ENCODE peak calls at places on chromosomes 5 and 9, in nine cellular contexts. Q is foreskin fibroblast, X is fibroblast of pulmonary artery, H is dorsolateral prefrontal cortex, B is hepatocyte, L is AG10803, G is SK-N-SH, T is brain microvascular endothelial cell, W is tibial artery. Z is an unnamed sample.

GRCh38 chr5:8719797-8720196 is 826.1 kb downstream of the SEMA5A start:
- DNase-seq in Q (no peak), X (no peak), H (no peak), B (no peak), L (no peak), G (no peak), T (peak), W (no peak), Z (no peak)

GRCh38 chr9:109325089-109325488 is 4.2 kb upstream of the EPB41L4B start:
- DNase-seq in Q (no peak), X (no peak), H (no peak), B (no peak), L (no peak), G (no peak), T (no peak), W (no peak), Z (no peak)

GRCh38 chr9:131524578-131525315 is 6.3 kb downstream of the UCK1 start:
- DNase-seq in Q (peak), X (no peak), H (no peak), B (no peak), L (peak), G (no peak), T (peak), W (no peak), Z (no peak)

GRCh38 chr5:35990524-35990923 is 666 bp downstream of the UGT3A1 start:
- DNase-seq in Q (no peak), X (no peak), H (no peak), B (no peak), L (no peak), G (no peak), T (no peak), W (no peak), Z (no peak)

GRCh38 chr9:71681708-71682268 is 86.5 kb downstream of the CEMIP2 start:
- DNase-seq in Q (peak), X (peak), H (no peak), B (peak), L (peak), G (no peak), T (peak), W (no peak), Z (no peak)

GRCh38 chr5:150130493-150130922 is 25.1 kb downstream of the PDGFRB start:
- DNase-seq in Q (no peak), X (no peak), H (no peak), B (no peak), L (no peak), G (no peak), T (no peak), W (no peak), Z (no peak)

GRCh38 chr5:135747824-135748223 is 86.6 kb upstream of the SLC25A48 start:
- DNase-seq in Q (no peak), X (no peak), H (no peak), B (no peak), L (no peak), G (no peak), T (no peak), W (no peak), Z (no peak)

GRCh38 chr5:147439253-147439652 is 70.6 kb downstream of the DPYSL3 start:
- DNase-seq in Q (peak), X (peak), H (no peak), B (no peak), L (peak), G (no peak), T (peak), W (no peak), Z (no peak)

GRCh38 chr5:106739127-106739526 is 931.6 kb downstream of the EFNA5 start:
- DNase-seq in Q (no peak), X (no peak), H (no peak), B (no peak), L (no peak), G (no peak), T (no peak), W (no peak), Z (no peak)

GRCh38 chr9:69760278-69760610 is 433 bp upstream of the PTAR1 start:
- DNase-seq in Q (no peak), X (no peak), H (no peak), B (no peak), L (no peak), G (no peak), T (no peak), W (no peak), Z (no peak)

GRCh38 chr9:69582544-69583297 is 89.5 kb downstream of the APBA1 start:
- DNase-seq in Q (no peak), X (no peak), H (no peak), B (no peak), L (no peak), G (peak), T (no peak), W (no peak), Z (no peak)

GRCh38 chr5:124591583-124591982 is 154.9 kb downstream of the ZNF608 start:
- DNase-seq in Q (no peak), X (no peak), H (no peak), B (no peak), L (no peak), G (no peak), T (no peak), W (no peak), Z (no peak)

GRCh38 chr9:126663661-126664072 is 49.9 kb downstream of the LMX1B start:
- DNase-seq in Q (no peak), X (no peak), H (no peak), B (no peak), L (no peak), G (no peak), T (no peak), W (no peak), Z (no peak)

GRCh38 chr5:172603425-172603824 is 37.6 kb upstream of the NEURL1B start:
- DNase-seq in Q (peak), X (peak), H (peak), B (peak), L (peak), G (no peak), T (peak), W (peak), Z (no peak)

GRCh38 chr5:171422902-171423663 is 3.6 kb downstream of the FGF18 start:
- DNase-seq in Q (no peak), X (no peak), H (no peak), B (no peak), L (no peak), G (peak), T (no peak), W (peak), Z (no peak)

GRCh38 chr5:29758986-29759421 is 1434.5 kb upstream of the CDH6 start:
- DNase-seq in Q (no peak), X (no peak), H (no peak), B (peak), L (no peak), G (no peak), T (no peak), W (no peak), Z (no peak)

GRCh38 chr9:109286571-109286977 is 34.3 kb downstream of the EPB41L4B start:
- DNase-seq in Q (peak), X (peak), H (no peak), B (no peak), L (peak), G (no peak), T (peak), W (no peak), Z (no peak)

GRCh38 chr9:133818444-133818843 is 80.3 kb upstream of the SARDH start:
- DNase-seq in Q (no peak), X (no peak), H (no peak), B (peak), L (peak), G (no peak), T (no peak), W (no peak), Z (no peak)

GRCh38 chr5:318341-318897 is 3.1 kb upstream of the AHRR start:
- DNase-seq in Q (peak), X (no peak), H (no peak), B (no peak), L (peak), G (no peak), T (peak), W (no peak), Z (no peak)

GRCh38 chr9:131714161-131714646 is 25.7 kb downstream of the RAPGEF1 start:
- DNase-seq in Q (peak), X (peak), H (no peak), B (no peak), L (peak), G (no peak), T (peak), W (peak), Z (no peak)

GRCh38 chr9:114112778-114113585 is 13.9 kb upstream of the KIF12 start:
- DNase-seq in Q (peak), X (peak), H (peak), B (peak), L (peak), G (no peak), T (peak), W (peak), Z (no peak)

GRCh38 chr5:117761190-117761589 is 1186.6 kb upstream of the SEMA6A start:
- DNase-seq in Q (no peak), X (peak), H (no peak), B (no peak), L (no peak), G (no peak), T (no peak), W (no peak), Z (no peak)

GRCh38 chr5:132369012-132369470 is 469 bp upstream of the SLC22A5 start:
- DNase-seq in Q (no peak), X (no peak), H (no peak), B (peak), L (peak), G (no peak), T (no peak), W (no peak), Z (no peak)

GRCh38 chr9:134171316-134172197 is 7.2 kb upstream of the RNU6ATAC start:
- DNase-seq in Q (peak), X (peak), H (no peak), B (peak), L (peak), G (no peak), T (no peak), W (no peak), Z (no peak)

GRCh38 chr9:114898741-114899140 is 31.6 kb downstream of the TNFSF8 start:
- DNase-seq in Q (no peak), X (no peak), H (no peak), B (no peak), L (no peak), G (no peak), T (no peak), W (no peak), Z (no peak)

GRCh38 chr5:170338933-170339779 is 41.6 kb upstream of the LCP2 start:
- DNase-seq in Q (no peak), X (no peak), H (no peak), B (no peak), L (no peak), G (no peak), T (no peak), W (no peak), Z (peak)

GRCh38 chr5:67730917-67731474 is 484.6 kb upstream of the PIK3R1 start:
- DNase-seq in Q (no peak), X (no peak), H (no peak), B (no peak), L (no peak), G (no peak), T (no peak), W (no peak), Z (no peak)

GRCh38 chr5:177378884-177379883 is 5.0 kb upstream of the SLC34A1 start:
- DNase-seq in Q (peak), X (peak), H (no peak), B (peak), L (peak), G (no peak), T (peak), W (no peak), Z (no peak)

GRCh38 chr5:43294226-43294625 is 19.0 kb downstream of the HMGCS1 start:
- DNase-seq in Q (peak), X (peak), H (no peak), B (no peak), L (peak), G (no peak), T (peak), W (no peak), Z (no peak)

GRCh38 chr5:139593716-139594319 is 32.7 kb downstream of the UBE2D2 start:
- DNase-seq in Q (peak), X (peak), H (no peak), B (no peak), L (peak), G (no peak), T (peak), W (no peak), Z (no peak)

GRCh38 chr9:73532985-73533384 is 381.3 kb downstream of the ANXA1 start:
- DNase-seq in Q (no peak), X (no peak), H (no peak), B (no peak), L (no peak), G (no peak), T (no peak), W (no peak), Z (no peak)

GRCh38 chr5:173625686-173626500 is 9.4 kb upstream of the BOD1 start:
- DNase-seq in Q (peak), X (no peak), H (no peak), B (peak), L (no peak), G (no peak), T (no peak), W (no peak), Z (no peak)

GRCh38 chr9:93296889-93297480 is 113.0 kb downstream of the WNK2 start:
- DNase-seq in Q (no peak), X (no peak), H (no peak), B (no peak), L (no peak), G (peak), T (no peak), W (peak), Z (no peak)

DNA sequence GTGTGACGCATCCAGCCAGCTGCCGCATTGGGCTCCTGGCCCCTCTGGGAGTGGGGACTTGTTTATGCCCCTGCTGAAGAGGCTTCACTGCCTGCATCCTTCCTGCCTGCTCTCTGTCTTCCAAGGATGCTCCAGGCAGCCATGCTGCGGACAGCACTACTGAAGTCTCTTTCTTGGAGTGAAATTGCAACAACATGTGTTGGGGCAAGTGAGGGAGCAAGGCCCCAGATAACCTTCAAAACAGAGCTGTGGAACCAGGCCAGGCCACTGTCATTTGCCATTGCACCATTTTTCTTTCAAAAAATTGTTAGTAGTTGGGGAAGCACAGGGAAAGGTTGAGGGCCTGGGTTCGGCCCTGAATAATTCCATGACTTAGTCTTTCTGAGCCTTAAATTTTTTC is 169.6 kb upstream of the ADRA1B start:
- DNase-seq in Q (no peak), X (no peak), H (no peak), B (no peak), L (no peak), G (no peak), T (no peak), W (no peak), Z (no peak)
- TF ChIP-seq CTCF in Q (no peak), X (no peak), H (no peak), B (no peak), L (no peak), G (no peak), T (no peak), W (no peak), Z (no peak)

GRCh38 chr9:110635589-110635988 is 33.0 kb upstream of the MUSK start:
- DNase-seq in Q (no peak), X (no peak), H (no peak), B (no peak), L (no peak), G (no peak), T (no peak), W (no peak), Z (no peak)

GRCh38 chr9:110641350-110641749 is 27.2 kb upstream of the MUSK start:
- DNase-seq in Q (peak), X (no peak), H (no peak), B (no peak), L (no peak), G (no peak), T (no peak), W (no peak), Z (no peak)

GRCh38 chr9:110640736-110641135 is 27.9 kb upstream of the MUSK start:
- DNase-seq in Q (peak), X (peak), H (no peak), B (no peak), L (no peak), G (no peak), T (no peak), W (no peak), Z (no peak)

GRCh38 chr9:110638381-110638954 is 30.1 kb upstream of the MUSK start:
- DNase-seq in Q (peak), X (peak), H (no peak), B (no peak), L (peak), G (no peak), T (no peak), W (no peak), Z (no peak)
- TF ChIP-seq CTCF in Q (peak), X (peak), H (peak), B (peak), L (peak), G (peak), T (peak), W (peak), Z (no peak)

GRCh38 chr5:37034955-37035354 is 158.4 kb downstream of the NIPBL start:
- DNase-seq in Q (no peak), X (no peak), H (no peak), B (no peak), L (no peak), G (no peak), T (no peak), W (no peak), Z (no peak)
- TF ChIP-seq CTCF in Q (no peak), X (no peak), H (no peak), B (no peak), L (no peak), G (no peak), T (no peak), W (no peak), Z (no peak)

DNA sequence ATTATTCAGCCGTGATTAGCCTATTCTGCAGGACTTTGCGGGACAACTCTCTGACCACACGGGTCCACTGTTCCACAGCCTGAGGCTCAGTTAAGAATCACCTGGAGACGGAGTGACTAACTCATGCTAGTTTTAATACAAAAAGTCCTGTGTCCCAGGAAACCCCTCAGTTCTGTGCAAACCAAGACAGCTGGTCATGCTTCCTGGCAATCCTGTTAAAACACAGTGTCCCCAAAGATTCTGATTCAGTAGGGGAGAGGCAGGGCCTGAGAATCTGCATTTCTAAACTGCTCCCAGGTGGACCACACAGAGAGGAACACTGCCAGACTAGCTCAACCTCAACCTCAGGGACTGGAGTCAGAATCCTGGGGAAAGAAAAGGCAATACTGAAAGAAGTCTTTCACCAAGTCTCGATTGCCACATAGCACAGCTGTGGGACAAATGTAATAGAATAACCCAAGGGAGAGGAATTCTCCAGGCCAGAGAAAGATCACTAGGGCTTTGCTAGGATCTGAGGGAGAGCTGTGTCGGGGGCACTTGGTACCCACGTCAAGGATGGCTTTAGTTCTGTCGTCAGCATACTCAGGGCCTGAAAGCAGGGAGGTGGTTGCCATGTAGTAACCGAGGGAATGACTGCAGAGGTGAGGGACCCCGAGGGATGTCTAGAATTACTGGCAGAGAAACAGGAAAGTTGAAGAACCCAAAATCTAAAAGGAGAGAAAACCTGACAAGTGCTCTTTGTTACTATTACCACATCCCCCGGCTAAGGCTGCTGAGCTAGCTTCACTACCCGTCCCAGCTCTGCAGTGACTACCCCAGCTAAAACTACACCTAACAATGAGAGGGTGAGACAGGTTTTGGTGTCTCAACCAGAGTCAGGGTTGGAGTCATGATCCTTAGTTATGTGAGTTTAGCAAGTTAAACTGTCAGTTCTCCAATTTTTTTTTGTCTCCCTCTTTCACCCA is 8.6 kb downstream of the SUSD1 start:
- DNase-seq in Q (peak), X (peak), H (no peak), B (peak), L (peak), G (no peak), T (no peak), W (no peak), Z (no peak)
- TF ChIP-seq CTCF in Q (no peak), X (no peak), H (no peak), B (peak), L (peak), G (no peak), T (peak), W (peak), Z (no peak)

GRCh38 chr5:72392326-72392733 is 72.2 kb downstream of the PTCD2 start:
- DNase-seq in Q (peak), X (no peak), H (no peak), B (no peak), L (peak), G (no peak), T (no peak), W (no peak), Z (no peak)

GRCh38 chr5:72397836-72398235 is 77.7 kb downstream of the PTCD2 start:
- DNase-seq in Q (no peak), X (no peak), H (no peak), B (no peak), L (no peak), G (no peak), T (no peak), W (no peak), Z (no peak)

GRCh38 chr5:72390836-72391235 is 70.7 kb downstream of the PTCD2 start:
- DNase-seq in Q (no peak), X (no peak), H (no peak), B (no peak), L (no peak), G (no peak), T (no peak), W (no peak), Z (no peak)

DNA sequence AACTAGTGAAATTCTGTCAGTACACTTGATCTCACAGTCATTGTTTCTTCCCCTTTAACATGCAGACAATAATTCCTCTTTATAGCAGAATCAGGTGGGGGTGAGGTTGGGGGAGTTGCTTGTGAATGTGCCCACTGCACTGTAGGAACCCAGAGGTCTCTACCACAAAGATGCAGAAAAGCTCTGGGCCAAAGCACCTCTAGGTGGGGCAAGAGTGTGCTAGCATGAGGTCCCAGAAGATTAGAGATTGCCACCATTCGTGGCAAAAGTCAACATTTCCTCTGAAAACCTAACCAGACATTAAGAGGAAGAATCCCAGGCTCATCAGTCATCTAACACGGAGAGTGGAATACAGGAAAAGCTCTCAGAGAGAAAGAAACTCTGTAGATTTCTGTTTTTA is 74.5 kb downstream of the PTCD2 start:
- DNase-seq in Q (peak), X (peak), H (no peak), B (peak), L (no peak), G (no peak), T (no peak), W (no peak), Z (no peak)
- TF ChIP-seq CTCF in Q (peak), X (peak), H (peak), B (peak), L (peak), G (peak), T (peak), W (peak), Z (no peak)

DNA sequence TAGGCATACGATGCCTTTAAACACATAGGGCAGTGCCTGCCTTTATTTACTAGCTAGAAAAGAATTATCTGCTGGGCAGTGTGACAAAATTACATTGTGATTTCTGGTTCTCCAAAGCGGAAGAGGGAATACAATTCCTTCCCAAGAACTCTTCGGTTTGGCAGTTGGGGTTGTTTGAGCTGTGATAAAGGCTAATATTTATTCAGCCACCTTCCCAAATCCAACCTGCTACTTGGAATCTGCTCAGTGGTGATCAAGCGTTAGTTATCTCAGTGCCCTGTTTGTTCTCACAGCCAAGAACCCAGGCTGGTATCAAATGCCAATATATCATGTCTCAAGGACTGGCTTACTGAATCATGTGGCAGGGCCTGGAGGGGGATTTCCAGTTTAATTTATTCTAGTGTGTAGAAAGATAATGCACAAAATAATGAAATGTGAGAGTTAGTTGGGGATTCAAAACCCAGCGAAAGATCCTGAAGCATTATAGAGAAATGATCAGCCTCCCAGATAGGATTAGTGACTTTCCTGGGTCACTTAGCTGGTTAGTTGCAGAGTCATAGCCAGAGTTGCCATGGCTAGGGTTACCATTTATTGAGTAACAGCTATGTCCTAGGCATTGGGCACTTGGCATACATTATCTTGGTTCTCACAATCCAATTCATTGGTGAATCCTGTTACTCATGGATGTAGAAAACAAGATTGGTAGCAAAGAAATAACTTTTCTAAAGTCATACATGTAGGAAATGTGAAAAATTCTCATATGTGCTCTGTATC is 457.0 kb upstream of the KLF4 start:
- DNase-seq in Q (no peak), X (no peak), H (no peak), B (no peak), L (no peak), G (no peak), T (no peak), W (no peak), Z (no peak)
- TF ChIP-seq CTCF in Q (no peak), X (no peak), H (no peak), B (no peak), L (no peak), G (no peak), T (no peak), W (no peak), Z (no peak)